ENCODE peak calls at places on chromosome 11, in eight cellular contexts. L, P, K, F, T, X, J and V are unnamed samples.
A peak's percentile ranks its signal among the peaks of the same experiment; 100 is the strongest.

GRCh38 chr11:108218455-108218854 is 4.0 kb downstream of the NPAT start:
- DNase-seq in L (no peak), P (no peak), K (no peak), F (no peak), T (no peak), X (no peak), J (no peak), V (no peak)

GRCh38 chr11:69290791-69291190 is 3.2 kb upstream of the MYEOV start:
- DNase-seq in L (peak; percentile 58), P (no peak), K (no peak), F (peak; percentile 19), T (no peak), X (no peak), J (no peak), V (no peak)

GRCh38 chr11:131691558-131692041 is 321.2 kb downstream of the NTM start:
- DNase-seq in L (no peak), P (no peak), K (no peak), F (no peak), T (no peak), X (peak; percentile 88), J (no peak), V (no peak)

GRCh38 chr11:61793084-61793828 is 545 bp downstream of the FEN1 start:
- DNase-seq in L (no peak), P (no peak), K (no peak), F (no peak), T (no peak), X (no peak), J (peak; percentile 47), V (peak; percentile 40)

GRCh38 chr11:12914401-12914912 is 94.7 kb upstream of the RASSF10 start:
- DNase-seq in L (peak; percentile 24), P (peak; percentile 75), K (peak; percentile 94), F (peak; percentile 51), T (peak; percentile 18), X (peak; percentile 96), J (peak; percentile 63), V (peak; percentile 31)

GRCh38 chr11:114321621-114322257 is 25.5 kb downstream of the NNMT start:
- DNase-seq in L (no peak), P (peak; percentile 25), K (no peak), F (no peak), T (peak; percentile 92), X (no peak), J (no peak), V (no peak)

GRCh38 chr11:1236316-1237127 is 13.7 kb downstream of the MUC5B start:
- DNase-seq in L (no peak), P (no peak), K (no peak), F (no peak), T (no peak), X (peak; percentile 34), J (no peak), V (no peak)

GRCh38 chr11:925158-925495 is 543 bp upstream of the AP2A2 start:
- DNase-seq in L (peak; percentile 23), P (peak; percentile 48), K (no peak), F (peak; percentile 65), T (no peak), X (no peak), J (no peak), V (no peak)

GRCh38 chr11:129881570-129882170 is 13.7 kb downstream of the NFRKB start:
- DNase-seq in L (no peak), P (no peak), K (no peak), F (no peak), T (no peak), X (peak; percentile 89), J (peak; percentile 51), V (peak; percentile 41)

GRCh38 chr11:131889146-131889577 is 518.7 kb downstream of the NTM start:
- DNase-seq in L (no peak), P (no peak), K (no peak), F (no peak), T (peak; percentile 87), X (peak; percentile 57), J (no peak), V (no peak)

GRCh38 chr11:14323118-14323676 is 35.8 kb downstream of the RRAS2 start:
- DNase-seq in L (no peak), P (no peak), K (no peak), F (no peak), T (no peak), X (no peak), J (no peak), V (no peak)

GRCh38 chr11:118998822-118999221 is 884 bp downstream of the CENATAC start:
- DNase-seq in L (no peak), P (no peak), K (no peak), F (no peak), T (peak; percentile 83), X (peak; percentile 82), J (peak; percentile 38), V (no peak)

GRCh38 chr11:56841210-56841810 is 92.8 kb upstream of the OR9G4 start:
- DNase-seq in L (peak; percentile 57), P (no peak), K (peak; percentile 17), F (no peak), T (peak; percentile 36), X (peak; percentile 79), J (peak; percentile 35), V (peak; percentile 14)

GRCh38 chr11:127693686-127694085 is 693.1 kb upstream of the KIRREL3 start:
- DNase-seq in L (no peak), P (no peak), K (no peak), F (no peak), T (no peak), X (no peak), J (no peak), V (no peak)

GRCh38 chr11:40188848-40189247 is 1270.6 kb downstream of the LRRC4C start:
- DNase-seq in L (no peak), P (no peak), K (no peak), F (no peak), T (no peak), X (no peak), J (no peak), V (no peak)

GRCh38 chr11:18624161-18624560 is 10.0 kb downstream of the SPTY2D1 start:
- DNase-seq in L (no peak), P (no peak), K (no peak), F (no peak), T (no peak), X (no peak), J (no peak), V (no peak)

GRCh38 chr11:125167954-125168821 is 3.6 kb downstream of the PKNOX2 start:
- DNase-seq in L (no peak), P (no peak), K (no peak), F (no peak), T (peak; percentile 93), X (no peak), J (no peak), V (no peak)

GRCh38 chr11:100632970-100633452 is 54.1 kb upstream of the ARHGAP42 start:
- DNase-seq in L (peak; percentile 56), P (peak; percentile 68), K (peak; percentile 44), F (peak; percentile 70), T (peak; percentile 15), X (no peak), J (no peak), V (no peak)

GRCh38 chr11:13007702-13008435 is 1.2 kb upstream of the RASSF10 start:
- DNase-seq in L (no peak), P (no peak), K (no peak), F (no peak), T (no peak), X (no peak), J (peak; percentile 31), V (no peak)

GRCh38 chr11:122617297-122617696 is 38.2 kb upstream of the UBASH3B start:
- DNase-seq in L (no peak), P (no peak), K (no peak), F (no peak), T (no peak), X (no peak), J (no peak), V (no peak)

GRCh38 chr11:1771273-1771672 is 7.5 kb upstream of the CTSD start:
- DNase-seq in L (peak; percentile 5), P (no peak), K (peak; percentile 5), F (no peak), T (no peak), X (peak; percentile 37), J (no peak), V (no peak)

GRCh38 chr11:62707277-62707771 is at the start of the genes BSCL2 and GNG3:
- DNase-seq in L (no peak), P (no peak), K (no peak), F (no peak), T (no peak), X (peak; percentile 99), J (no peak), V (peak; percentile 65)

GRCh38 chr11:130145975-130146776 is 13.4 kb upstream of the ST14 start:
- DNase-seq in L (peak; percentile 88), P (peak; percentile 40), K (no peak), F (peak; percentile 84), T (no peak), X (peak; percentile 97), J (peak; percentile 52), V (no peak)

GRCh38 chr11:848380-848931 is 5.8 kb downstream of the TSPAN4 start:
- DNase-seq in L (peak; percentile 61), P (no peak), K (no peak), F (no peak), T (no peak), X (peak; percentile 84), J (peak; percentile 72), V (peak; percentile 65)

GRCh38 chr11:43268161-43268560 is 43.6 kb upstream of the API5 start:
- DNase-seq in L (no peak), P (peak; percentile 61), K (peak; percentile 15), F (no peak), T (no peak), X (no peak), J (no peak), V (peak; percentile 55)

GRCh38 chr11:43270468-43270867 is 41.3 kb upstream of the API5 start:
- DNase-seq in L (no peak), P (no peak), K (no peak), F (no peak), T (no peak), X (no peak), J (no peak), V (no peak)

GRCh38 chr11:43268786-43269185 is 43.0 kb upstream of the API5 start:
- DNase-seq in L (no peak), P (no peak), K (no peak), F (no peak), T (no peak), X (no peak), J (no peak), V (no peak)

GRCh38 chr11:43269229-43269928 is 42.4 kb upstream of the API5 start:
- DNase-seq in L (no peak), P (peak; percentile 38), K (no peak), F (no peak), T (no peak), X (peak; percentile 52), J (no peak), V (no peak)
- H3K4me3 ChIP-seq in L (no peak overlapping the region), P (peak overlapping the region; percentile 11), K (no peak overlapping the region), F (no peak overlapping the region), T (no peak overlapping the region), X (no peak overlapping the region), J (no peak overlapping the region), V (no peak overlapping the region)

GRCh38 chr11:134261626-134262488 is 8.5 kb downstream of the ACAD8 start:
- DNase-seq in L (no peak), P (no peak), K (no peak), F (no peak), T (no peak), X (peak; percentile 83), J (peak; percentile 51), V (peak; percentile 48)
- TF ChIP-seq CTCF in L (peak; percentile 38), P (peak; percentile 42), K (no peak), F (peak; percentile 50), T (peak; percentile 38), X (peak; percentile 85), J (peak; percentile 42), V (peak; percentile 74)

GRCh38 chr11:116062526-116063171 is 558.4 kb upstream of the CADM1 start:
- DNase-seq in L (no peak), P (no peak), K (no peak), F (no peak), T (peak; percentile 10), X (no peak), J (no peak), V (peak; percentile 52)
- H3K27ac ChIP-seq in L (no peak overlapping the region), P (no peak overlapping the region), K (no peak overlapping the region), F (no peak overlapping the region), T (no peak overlapping the region), X (no peak overlapping the region), J (no peak overlapping the region), V (no peak overlapping the region)

GRCh38 chr11:65391007-65391406 is 4.6 kb downstream of the FRMD8 start:
- DNase-seq in L (no peak), P (peak; percentile 57), K (no peak), F (no peak), T (peak; percentile 13), X (peak; percentile 81), J (peak; percentile 30), V (no peak)
- H3K4me3 ChIP-seq in L (no peak overlapping the region), P (peak overlapping the region; percentile 43), K (peak overlapping the region; percentile 15), F (peak overlapping the region; percentile 37), T (no peak overlapping the region), X (no peak overlapping the region), J (no peak overlapping the region), V (no peak overlapping the region)